ENCODE peak calls at places on chromosome 19, in nine cellular contexts. One of them, this sample, is unnamed.
A peak's percentile ranks its signal among the peaks of the same experiment; 100 is the strongest.

GRCh38 chr19:9342610-9343304 is 18.8 kb downstream of the ZNF559 start:
- DNase-seq in NCI-H2081: no peak
- DNase-seq in C1 segment of cervical spinal cord: no peak
- DNase-seq in CD4-positive, alpha-beta T cell: no peak
- DNase-seq in cardiac muscle cell: no peak
- DNase-seq in BJ: no peak
- DNase-seq in stimulated activated CD8-positive, alpha-beta memory T cell treated with anti-CD3 and anti-CD28 coated beads, Interleukin-15, amount 100 ng/mL, for 4 hours: no peak
- DNase-seq in stimulated activated CD4-positive, alpha-beta T cell treated with anti-CD3 and anti-CD28 coated beads, Interleukin-15, amount 100 ng/mL, for 1 hour: no peak
- DNase-seq in naive thymus-derived CD8-positive, alpha-beta T cell: no peak
- DNase-seq in this sample: no peak

GRCh38 chr19:47058621-47059020 is 10.2 kb upstream of the TMEM160 start:
- DNase-seq in C1 segment of cervical spinal cord: no peak
- DNase-seq in naive thymus-derived CD8-positive, alpha-beta T cell: no peak
- DNase-seq in NCI-H2081: no peak
- DNase-seq in stimulated activated CD8-positive, alpha-beta memory T cell treated with anti-CD3 and anti-CD28 coated beads, Interleukin-15, amount 100 ng/mL, for 4 hours: no peak
- DNase-seq in cardiac muscle cell: no peak
- DNase-seq in BJ: no peak
- DNase-seq in CD4-positive, alpha-beta T cell: no peak
- DNase-seq in stimulated activated CD4-positive, alpha-beta T cell treated with anti-CD3 and anti-CD28 coated beads, Interleukin-15, amount 100 ng/mL, for 1 hour: no peak
- DNase-seq in this sample: no peak

GRCh38 chr19:40523322-40524047 is 53.2 kb upstream of the SHKBP1 start:
- DNase-seq in BJ: no peak
- DNase-seq in CD4-positive, alpha-beta T cell: peak; percentile 15
- DNase-seq in stimulated activated CD4-positive, alpha-beta T cell treated with anti-CD3 and anti-CD28 coated beads, Interleukin-15, amount 100 ng/mL, for 1 hour: no peak
- DNase-seq in stimulated activated CD8-positive, alpha-beta memory T cell treated with anti-CD3 and anti-CD28 coated beads, Interleukin-15, amount 100 ng/mL, for 4 hours: no peak
- DNase-seq in cardiac muscle cell: peak; percentile 70
- DNase-seq in NCI-H2081: peak; percentile 33
- DNase-seq in naive thymus-derived CD8-positive, alpha-beta T cell: peak; percentile 25
- DNase-seq in C1 segment of cervical spinal cord: no peak
- DNase-seq in this sample: no peak

GRCh38 chr19:17797397-17798201 is 2.7 kb downstream of the B3GNT3 start:
- DNase-seq in cardiac muscle cell: no peak
- DNase-seq in stimulated activated CD4-positive, alpha-beta T cell treated with anti-CD3 and anti-CD28 coated beads, Interleukin-15, amount 100 ng/mL, for 1 hour: no peak
- DNase-seq in C1 segment of cervical spinal cord: no peak
- DNase-seq in NCI-H2081: no peak
- DNase-seq in BJ: no peak
- DNase-seq in naive thymus-derived CD8-positive, alpha-beta T cell: no peak
- DNase-seq in CD4-positive, alpha-beta T cell: no peak
- DNase-seq in stimulated activated CD8-positive, alpha-beta memory T cell treated with anti-CD3 and anti-CD28 coated beads, Interleukin-15, amount 100 ng/mL, for 4 hours: no peak
- DNase-seq in this sample: no peak

GRCh38 chr19:10915511-10916091 is 12.8 kb downstream of the YIPF2 start:
- DNase-seq in naive thymus-derived CD8-positive, alpha-beta T cell: no peak
- DNase-seq in BJ: peak; percentile 78
- DNase-seq in NCI-H2081: no peak
- DNase-seq in CD4-positive, alpha-beta T cell: no peak
- DNase-seq in stimulated activated CD8-positive, alpha-beta memory T cell treated with anti-CD3 and anti-CD28 coated beads, Interleukin-15, amount 100 ng/mL, for 4 hours: no peak
- DNase-seq in cardiac muscle cell: peak; percentile 56
- DNase-seq in C1 segment of cervical spinal cord: no peak
- DNase-seq in stimulated activated CD4-positive, alpha-beta T cell treated with anti-CD3 and anti-CD28 coated beads, Interleukin-15, amount 100 ng/mL, for 1 hour: no peak
- DNase-seq in this sample: peak; percentile 23

GRCh38 chr19:17021328-17021727 is 5.3 kb downstream of the CPAMD8 start:
- DNase-seq in CD4-positive, alpha-beta T cell: no peak
- DNase-seq in naive thymus-derived CD8-positive, alpha-beta T cell: no peak
- DNase-seq in C1 segment of cervical spinal cord: no peak
- DNase-seq in cardiac muscle cell: peak; percentile 13
- DNase-seq in stimulated activated CD8-positive, alpha-beta memory T cell treated with anti-CD3 and anti-CD28 coated beads, Interleukin-15, amount 100 ng/mL, for 4 hours: no peak
- DNase-seq in NCI-H2081: no peak
- DNase-seq in stimulated activated CD4-positive, alpha-beta T cell treated with anti-CD3 and anti-CD28 coated beads, Interleukin-15, amount 100 ng/mL, for 1 hour: no peak
- DNase-seq in BJ: no peak
- DNase-seq in this sample: no peak

GRCh38 chr19:33766623-33767022 is 30.0 kb upstream of the KCTD15 start:
- DNase-seq in BJ: no peak
- DNase-seq in naive thymus-derived CD8-positive, alpha-beta T cell: no peak
- DNase-seq in C1 segment of cervical spinal cord: no peak
- DNase-seq in NCI-H2081: no peak
- DNase-seq in stimulated activated CD8-positive, alpha-beta memory T cell treated with anti-CD3 and anti-CD28 coated beads, Interleukin-15, amount 100 ng/mL, for 4 hours: no peak
- DNase-seq in CD4-positive, alpha-beta T cell: no peak
- DNase-seq in cardiac muscle cell: no peak
- DNase-seq in stimulated activated CD4-positive, alpha-beta T cell treated with anti-CD3 and anti-CD28 coated beads, Interleukin-15, amount 100 ng/mL, for 1 hour: no peak
- DNase-seq in this sample: no peak

GRCh38 chr19:39677931-39678889 is 22.5 kb downstream of the LGALS16 start:
- DNase-seq in stimulated activated CD8-positive, alpha-beta memory T cell treated with anti-CD3 and anti-CD28 coated beads, Interleukin-15, amount 100 ng/mL, for 4 hours: no peak
- DNase-seq in BJ: no peak
- DNase-seq in C1 segment of cervical spinal cord: no peak
- DNase-seq in CD4-positive, alpha-beta T cell: no peak
- DNase-seq in cardiac muscle cell: no peak
- DNase-seq in NCI-H2081: no peak
- DNase-seq in naive thymus-derived CD8-positive, alpha-beta T cell: no peak
- DNase-seq in stimulated activated CD4-positive, alpha-beta T cell treated with anti-CD3 and anti-CD28 coated beads, Interleukin-15, amount 100 ng/mL, for 1 hour: no peak
- DNase-seq in this sample: no peak

GRCh38 chr19:41263042-41263849 is 926 bp upstream of the HNRNPUL1 start:
- DNase-seq in naive thymus-derived CD8-positive, alpha-beta T cell: peak; percentile 96
- DNase-seq in stimulated activated CD4-positive, alpha-beta T cell treated with anti-CD3 and anti-CD28 coated beads, Interleukin-15, amount 100 ng/mL, for 1 hour: peak; percentile 57
- DNase-seq in NCI-H2081: peak; percentile 66
- DNase-seq in C1 segment of cervical spinal cord: peak; percentile 71
- DNase-seq in cardiac muscle cell: peak; percentile 75
- DNase-seq in BJ: peak; percentile 52
- DNase-seq in stimulated activated CD8-positive, alpha-beta memory T cell treated with anti-CD3 and anti-CD28 coated beads, Interleukin-15, amount 100 ng/mL, for 4 hours: peak; percentile 48
- DNase-seq in CD4-positive, alpha-beta T cell: peak; percentile 83
- DNase-seq in this sample: peak; percentile 16

GRCh38 chr19:44005968-44006367 is 3.2 kb downstream of the ZNF230 start:
- DNase-seq in C1 segment of cervical spinal cord: no peak
- DNase-seq in naive thymus-derived CD8-positive, alpha-beta T cell: no peak
- DNase-seq in BJ: no peak
- DNase-seq in stimulated activated CD8-positive, alpha-beta memory T cell treated with anti-CD3 and anti-CD28 coated beads, Interleukin-15, amount 100 ng/mL, for 4 hours: no peak
- DNase-seq in cardiac muscle cell: peak; percentile 54
- DNase-seq in NCI-H2081: no peak
- DNase-seq in stimulated activated CD4-positive, alpha-beta T cell treated with anti-CD3 and anti-CD28 coated beads, Interleukin-15, amount 100 ng/mL, for 1 hour: no peak
- DNase-seq in CD4-positive, alpha-beta T cell: no peak
- DNase-seq in this sample: no peak

GRCh38 chr19:35793381-35794165 is 18.2 kb downstream of the ARHGAP33 start:
- DNase-seq in BJ: no peak
- DNase-seq in CD4-positive, alpha-beta T cell: no peak
- DNase-seq in cardiac muscle cell: peak; percentile 17
- DNase-seq in stimulated activated CD4-positive, alpha-beta T cell treated with anti-CD3 and anti-CD28 coated beads, Interleukin-15, amount 100 ng/mL, for 1 hour: no peak
- DNase-seq in C1 segment of cervical spinal cord: no peak
- DNase-seq in NCI-H2081: no peak
- DNase-seq in stimulated activated CD8-positive, alpha-beta memory T cell treated with anti-CD3 and anti-CD28 coated beads, Interleukin-15, amount 100 ng/mL, for 4 hours: no peak
- DNase-seq in naive thymus-derived CD8-positive, alpha-beta T cell: no peak
- DNase-seq in this sample: no peak